ENCODE peak calls at places on chromosomes 4 and X, in five cellular contexts. C is CD4-positive, alpha-beta memory T cell; M is A549; I is kidney tubule cell; V is AG04449. S is an unnamed sample.

GRCh38 chr4:114727426-114727825 is 128.8 kb downstream of the UGT8 start:
- DNase-seq in C (no peak), M (no peak), I (no peak), V (no peak), S (no peak)

GRCh38 chr4:145881991-145882390 is 56.6 kb downstream of the ZNF827 start:
- DNase-seq in C (no peak), M (no peak), I (peak), V (no peak), S (no peak)

GRCh38 chr4:141702472-141703182 is 66.2 kb downstream of the IL15 start:
- DNase-seq in C (no peak), M (no peak), I (peak), V (no peak), S (peak)

GRCh38 chrX:31550169-31550568 is 478.3 kb upstream of the FTHL17 start:
- DNase-seq in C (no peak), M (no peak), I (no peak), V (no peak), S (no peak)

GRCh38 chrX:64662876-64663275 is 267.6 kb upstream of the MTMR8 start:
- DNase-seq in C (no peak), M (no peak), I (no peak), V (no peak), S (no peak)

GRCh38 chr4:105389167-105389566 is 84.7 kb downstream of the PPA2 start:
- DNase-seq in C (no peak), M (no peak), I (no peak), V (no peak), S (no peak)

GRCh38 chr4:105709081-105709450 is 482 bp downstream of the GSTCD start:
- DNase-seq in C (no peak), M (peak), I (peak), V (no peak), S (no peak)

GRCh38 chr4:20251061-20251795 is 477 bp upstream of the SLIT2 start:
- DNase-seq in C (no peak), M (no peak), I (no peak), V (no peak), S (no peak)

GRCh38 chrX:111262086-111262485 is 8.2 kb downstream of the CAPN6 start:
- DNase-seq in C (no peak), M (no peak), I (peak), V (peak), S (no peak)

GRCh38 chrX:118963159-118963558 is 11.3 kb upstream of the LONRF3 start:
- DNase-seq in C (no peak), M (no peak), I (peak), V (no peak), S (no peak)

GRCh38 chr4:114026447-114026846 is 47.0 kb upstream of the ARSJ start:
- DNase-seq in C (no peak), M (no peak), I (no peak), V (no peak), S (no peak)

GRCh38 chr4:109703664-109704351 is 563 bp upstream of the CASP6 start:
- DNase-seq in C (no peak), M (no peak), I (peak), V (no peak), S (no peak)

GRCh38 chr4:165325732-165326512 is 1.5 kb upstream of the MSMO1 start:
- DNase-seq in C (no peak), M (no peak), I (peak), V (peak), S (peak)

GRCh38 chr4:145487626-145488025 is 6.0 kb downstream of the SMAD1 start:
- DNase-seq in C (no peak), M (no peak), I (no peak), V (no peak), S (no peak)

GRCh38 chr4:157739237-157739636 is 433.6 kb downstream of the GASK1B start:
- DNase-seq in C (no peak), M (no peak), I (peak), V (no peak), S (peak)

GRCh38 chrX:124737771-124738170 is 391.4 kb downstream of the SH2D1A start:
- DNase-seq in C (no peak), M (no peak), I (no peak), V (no peak), S (no peak)

GRCh38 chr4:184328022-184328736 is 110.5 kb upstream of the ENPP6 start:
- DNase-seq in C (no peak), M (no peak), I (peak), V (no peak), S (peak)

GRCh38 chr4:5839751-5840674 is 52.9 kb downstream of the CRMP1 start:
- DNase-seq in C (no peak), M (no peak), I (no peak), V (no peak), S (no peak)

GRCh38 chr4:26388671-26389070 is 67.9 kb downstream of the RBPJ start:
- DNase-seq in C (no peak), M (no peak), I (peak), V (no peak), S (no peak)

GRCh38 chrX:84188320-84188834 is 378 bp upstream of the RPS6KA6 start:
- DNase-seq in C (no peak), M (peak), I (peak), V (no peak), S (no peak)

GRCh38 chrX:134685662-134686061 is 27.4 kb upstream of the PLAC1 start:
- DNase-seq in C (no peak), M (no peak), I (no peak), V (no peak), S (no peak)

GRCh38 chr4:384311-385010 is 46.8 kb downstream of the ZNF141 start:
- DNase-seq in C (no peak), M (no peak), I (no peak), V (no peak), S (no peak)

GRCh38 chr4:88880001-88880400 is 177.0 kb downstream of the FAM13A start:
- DNase-seq in C (no peak), M (no peak), I (no peak), V (no peak), S (no peak)

GRCh38 chrX:132292753-132293152 is 73.5 kb upstream of the RAP2C start:
- DNase-seq in C (peak), M (peak), I (peak), V (peak), S (peak)

GRCh38 chr4:93394488-93395185 is 433.9 kb upstream of the ATOH1 start:
- DNase-seq in C (no peak), M (no peak), I (no peak), V (no peak), S (peak)

GRCh38 chr4:140497776-140498636 is at the start of gene MGAT4D:
- DNase-seq in C (no peak), M (no peak), I (no peak), V (no peak), S (no peak)

GRCh38 chr4:100894339-100894870 is 376.6 kb upstream of the EMCN start:
- DNase-seq in C (no peak), M (no peak), I (no peak), V (no peak), S (no peak)

S was measured in HT1080.